ENCODE peak calls at places on chromosome 1, in nine cellular contexts. O, E, X, T, S, Y, I, R and Q are unnamed samples.

GRCh38 chr1:57424231-57425027 is 569 bp upstream of the DAB1 start:
- DNase-seq in O (peak), E (peak), X (no peak), T (peak), S (no peak), Y (no peak), I (no peak), R (peak), Q (peak)

GRCh38 chr1:48396208-48396607 is 75.8 kb downstream of the SPATA6 start:
- DNase-seq in O (no peak), E (no peak), X (no peak), T (no peak), S (no peak), Y (no peak), I (no peak), R (no peak), Q (no peak)

GRCh38 chr1:12302798-12303447 is 73.1 kb downstream of the VPS13D start:
- DNase-seq in O (no peak), E (no peak), X (no peak), T (no peak), S (no peak), Y (no peak), I (no peak), R (no peak), Q (no peak)

GRCh38 chr1:74522143-74522542 is 9.7 kb upstream of the LRRC53 start:
- DNase-seq in O (no peak), E (no peak), X (no peak), T (no peak), S (no peak), Y (no peak), I (no peak), R (peak), Q (no peak)

GRCh38 chr1:205512059-205513045 is 7.9 kb downstream of the CDK18 start:
- DNase-seq in O (no peak), E (no peak), X (no peak), T (peak), S (peak), Y (no peak), I (no peak), R (no peak), Q (peak)

GRCh38 chr1:31674626-31675025 is 29.2 kb downstream of the COL16A1 start:
- DNase-seq in O (no peak), E (no peak), X (no peak), T (peak), S (no peak), Y (no peak), I (no peak), R (no peak), Q (no peak)

GRCh38 chr1:109918077-109918606 is 7.5 kb downstream of the CSF1 start:
- DNase-seq in O (no peak), E (no peak), X (peak), T (no peak), S (no peak), Y (no peak), I (no peak), R (no peak), Q (no peak)

GRCh38 chr1:58529288-58529687 is 17.2 kb downstream of the OMA1 start:
- DNase-seq in O (no peak), E (no peak), X (no peak), T (no peak), S (no peak), Y (no peak), I (no peak), R (no peak), Q (no peak)

GRCh38 chr1:55503663-55504305 is 288.6 kb upstream of the USP24 start:
- DNase-seq in O (no peak), E (no peak), X (no peak), T (no peak), S (no peak), Y (no peak), I (no peak), R (no peak), Q (peak)

GRCh38 chr1:246827396-246827795 is 103.2 kb downstream of the SCCPDH start:
- DNase-seq in O (no peak), E (no peak), X (no peak), T (no peak), S (no peak), Y (no peak), I (no peak), R (no peak), Q (no peak)